ENCODE peak calls at places on chromosome 4, in six cellular contexts. One of them, this sample, is unnamed.

GRCh38 chr4:122689972-122690371 is 42.5 kb upstream of the BBS12 start:
- DNase-seq in choroid plexus epithelial cell: no peak
- DNase-seq in sigmoid colon: no peak
- DNase-seq in RWPE1: no peak
- DNase-seq in activated CD4-positive, alpha-beta T cell treated with anti-CD3 and anti-CD28 coated beads, Interleukin-2, amount 50 U/mL, for 1 hour: no peak
- DNase-seq in A549: no peak
- DNase-seq in this sample: no peak

GRCh38 chr4:88457307-88458090 is 580 bp downstream of the HERC5 start:
- DNase-seq in choroid plexus epithelial cell: peak
- DNase-seq in sigmoid colon: peak
- DNase-seq in RWPE1: peak
- DNase-seq in activated CD4-positive, alpha-beta T cell treated with anti-CD3 and anti-CD28 coated beads, Interleukin-2, amount 50 U/mL, for 1 hour: peak
- DNase-seq in A549: peak
- DNase-seq in this sample: no peak

GRCh38 chr4:153083447-153083921 is 120.8 kb upstream of the TRIM2 start:
- DNase-seq in choroid plexus epithelial cell: peak
- DNase-seq in sigmoid colon: no peak
- DNase-seq in RWPE1: peak
- DNase-seq in activated CD4-positive, alpha-beta T cell treated with anti-CD3 and anti-CD28 coated beads, Interleukin-2, amount 50 U/mL, for 1 hour: peak
- DNase-seq in A549: peak
- DNase-seq in this sample: peak

GRCh38 chr4:93573285-93573684 is 255.3 kb upstream of the ATOH1 start:
- DNase-seq in choroid plexus epithelial cell: no peak
- DNase-seq in sigmoid colon: no peak
- DNase-seq in RWPE1: no peak
- DNase-seq in activated CD4-positive, alpha-beta T cell treated with anti-CD3 and anti-CD28 coated beads, Interleukin-2, amount 50 U/mL, for 1 hour: no peak
- DNase-seq in A549: no peak
- DNase-seq in this sample: no peak

GRCh38 chr4:152956650-152957436 is 20.7 kb downstream of the FHDC1 start:
- DNase-seq in choroid plexus epithelial cell: peak
- DNase-seq in sigmoid colon: no peak
- DNase-seq in RWPE1: no peak
- DNase-seq in activated CD4-positive, alpha-beta T cell treated with anti-CD3 and anti-CD28 coated beads, Interleukin-2, amount 50 U/mL, for 1 hour: no peak
- DNase-seq in A549: no peak
- DNase-seq in this sample: no peak

GRCh38 chr4:139655116-139655515 is 10.5 kb upstream of the MGST2 start:
- DNase-seq in choroid plexus epithelial cell: peak
- DNase-seq in sigmoid colon: no peak
- DNase-seq in RWPE1: no peak
- DNase-seq in activated CD4-positive, alpha-beta T cell treated with anti-CD3 and anti-CD28 coated beads, Interleukin-2, amount 50 U/mL, for 1 hour: no peak
- DNase-seq in A549: no peak
- DNase-seq in this sample: no peak

GRCh38 chr4:13821522-13821921 is 194.0 kb upstream of the BOD1L1 start:
- DNase-seq in choroid plexus epithelial cell: peak
- DNase-seq in sigmoid colon: no peak
- DNase-seq in RWPE1: no peak
- DNase-seq in activated CD4-positive, alpha-beta T cell treated with anti-CD3 and anti-CD28 coated beads, Interleukin-2, amount 50 U/mL, for 1 hour: no peak
- DNase-seq in A549: no peak
- DNase-seq in this sample: no peak

GRCh38 chr4:41448935-41449334 is 89.0 kb upstream of the LIMCH1 start:
- DNase-seq in choroid plexus epithelial cell: peak
- DNase-seq in sigmoid colon: peak
- DNase-seq in RWPE1: peak
- DNase-seq in activated CD4-positive, alpha-beta T cell treated with anti-CD3 and anti-CD28 coated beads, Interleukin-2, amount 50 U/mL, for 1 hour: no peak
- DNase-seq in A549: no peak
- DNase-seq in this sample: no peak

GRCh38 chr4:118797558-118798142 is 38.3 kb downstream of the SEC24D start:
- DNase-seq in choroid plexus epithelial cell: peak
- DNase-seq in sigmoid colon: no peak
- DNase-seq in RWPE1: no peak
- DNase-seq in activated CD4-positive, alpha-beta T cell treated with anti-CD3 and anti-CD28 coated beads, Interleukin-2, amount 50 U/mL, for 1 hour: no peak
- DNase-seq in A549: no peak
- DNase-seq in this sample: no peak

GRCh38 chr4:149555146-149555545 is 260.5 kb downstream of the IQCM start:
- DNase-seq in choroid plexus epithelial cell: peak
- DNase-seq in sigmoid colon: no peak
- DNase-seq in RWPE1: peak
- DNase-seq in activated CD4-positive, alpha-beta T cell treated with anti-CD3 and anti-CD28 coated beads, Interleukin-2, amount 50 U/mL, for 1 hour: no peak
- DNase-seq in A549: no peak
- DNase-seq in this sample: no peak

GRCh38 chr4:142355417-142355930 is 490.6 kb downstream of the INPP4B start:
- DNase-seq in choroid plexus epithelial cell: no peak
- DNase-seq in sigmoid colon: no peak
- DNase-seq in RWPE1: no peak
- DNase-seq in activated CD4-positive, alpha-beta T cell treated with anti-CD3 and anti-CD28 coated beads, Interleukin-2, amount 50 U/mL, for 1 hour: no peak
- DNase-seq in A549: no peak
- DNase-seq in this sample: no peak

GRCh38 chr4:89836897-89837384 is at the start of gene SNCA:
- DNase-seq in choroid plexus epithelial cell: peak
- DNase-seq in sigmoid colon: peak
- DNase-seq in RWPE1: peak
- DNase-seq in activated CD4-positive, alpha-beta T cell treated with anti-CD3 and anti-CD28 coated beads, Interleukin-2, amount 50 U/mL, for 1 hour: peak
- DNase-seq in A549: peak
- DNase-seq in this sample: no peak

This sample was measured in keratinocyte.